ENCODE peak calls at places on chromosome 3, in seven cellular contexts. U is B cell; G is posterior vena cava; V is cardiac muscle cell; E is stimulated activated CD8-positive, alpha-beta memory T cell treated with anti-CD3 and anti-CD28 coated beads, Interleukin-7, amount 100 ng/mL, for 1 hour; A is body of pancreas; R is HTR-8/SVneo. Y is an unnamed sample.

GRCh38 chr3:176349706-176350105 is 847.6 kb downstream of the TBL1XR1 start:
- DNase-seq in A (no peak), U (no peak), R (no peak), V (no peak), G (no peak), E (no peak), Y (no peak)

GRCh38 chr3:111768076-111768475 is 91.0 kb upstream of the PHLDB2 start:
- DNase-seq in V (no peak), R (no peak), A (no peak), U (no peak), G (no peak), E (no peak), Y (no peak)

GRCh38 chr3:68059628-68060027 is 405.2 kb upstream of the SUCLG2 start:
- DNase-seq in R (no peak), G (no peak), U (no peak), E (no peak), V (no peak), A (no peak), Y (no peak)

GRCh38 chr3:17974206-17974841 is 231.9 kb upstream of the TBC1D5 start:
- DNase-seq in A (no peak), R (no peak), G (no peak), V (no peak), E (no peak), U (no peak), Y (no peak)

GRCh38 chr3:184466413-184466960 is 86.6 kb downstream of the CHRD start:
- DNase-seq in E (no peak), R (no peak), G (no peak), A (peak; percentile 12), U (peak; percentile 22), V (peak; percentile 38), Y (no peak)

GRCh38 chr3:130576571-130577266 is 59.7 kb downstream of the COL6A6 start:
- DNase-seq in R (no peak), G (no peak), A (no peak), E (no peak), U (no peak), V (no peak), Y (peak; percentile 70)

GRCh38 chr3:27985369-27986035 is 255.9 kb upstream of the CMC1 start:
- DNase-seq in G (no peak), R (no peak), U (no peak), A (no peak), E (no peak), V (no peak), Y (peak; percentile 50)

GRCh38 chr3:157533298-157533870 is 30.2 kb upstream of the VEPH1 start:
- DNase-seq in V (no peak), R (peak; percentile 18), G (no peak), A (no peak), U (no peak), E (no peak), Y (peak; percentile 90)

GRCh38 chr3:18562364-18563154 is 137.4 kb upstream of the SATB1 start:
- DNase-seq in G (no peak), R (no peak), V (no peak), E (no peak), U (no peak), A (no peak), Y (no peak)

GRCh38 chr3:38227989-38228388 is 37.6 kb upstream of the SLC22A13 start:
- DNase-seq in U (no peak), A (no peak), V (no peak), R (peak; percentile 38), G (no peak), E (no peak), Y (peak; percentile 80)

GRCh38 chr3:178593786-178594185 is 57.5 kb downstream of the KCNMB2 start:
- DNase-seq in U (no peak), R (no peak), E (no peak), V (no peak), A (no peak), G (no peak), Y (no peak)

GRCh38 chr3:56795097-56795806 is 6.5 kb downstream of the ARHGEF3 start:
- DNase-seq in A (no peak), R (no peak), G (no peak), V (no peak), U (no peak), E (no peak), Y (no peak)

GRCh38 chr3:46662771-46663551 is 30.5 kb downstream of the ALS2CL start:
- DNase-seq in R (no peak), A (no peak), E (no peak), G (peak; percentile 84), U (no peak), V (peak; percentile 23), Y (peak; percentile 31)

GRCh38 chr3:156161172-156161571 is 40.8 kb downstream of the KCNAB1 start:
- DNase-seq in A (no peak), R (no peak), G (no peak), V (no peak), E (no peak), U (no peak), Y (peak; percentile 26)

GRCh38 chr3:109346770-109347295 is 9.5 kb upstream of the DPPA4 start:
- DNase-seq in A (no peak), G (no peak), U (no peak), R (no peak), E (no peak), V (no peak), Y (peak; percentile 73)

GRCh38 chr3:70064194-70064787 is 64.8 kb downstream of the SAMMSON start:
- DNase-seq in A (peak; percentile 20), U (peak; percentile 23), R (peak; percentile 8), E (no peak), G (no peak), V (peak; percentile 51), Y (peak; percentile 30)

GRCh38 chr3:16463914-16464313 is 49.6 kb downstream of the RFTN1 start:
- DNase-seq in R (no peak), G (no peak), U (no peak), V (no peak), A (no peak), E (no peak), Y (no peak)

GRCh38 chr3:81666502-81667121 is 94.8 kb downstream of the GBE1 start:
- DNase-seq in G (no peak), U (peak; percentile 11), E (no peak), R (peak; percentile 14), V (peak; percentile 21), A (no peak), Y (peak; percentile 13)

GRCh38 chr3:120798346-120798745 is 55.8 kb downstream of the GTF2E1 start:
- DNase-seq in R (no peak), E (no peak), V (no peak), U (no peak), A (no peak), G (no peak), Y (no peak)

GRCh38 chr3:96814581-96815567 is at the start of gene EPHA6:
- DNase-seq in U (peak; percentile 1), E (no peak), V (peak; percentile 15), R (peak; percentile 19), A (no peak), G (no peak), Y (no peak)

GRCh38 chr3:113639683-113640082 is 56.8 kb downstream of the USF3 start:
- DNase-seq in G (no peak), A (no peak), V (no peak), R (no peak), E (no peak), U (no peak), Y (no peak)

GRCh38 chr3:174423936-174424335 is 435.2 kb upstream of the NAALADL2 start:
- DNase-seq in U (no peak), V (no peak), A (no peak), R (no peak), G (no peak), E (no peak), Y (no peak)

GRCh38 chr3:122719273-122719921 is 38.8 kb downstream of the PARP14 start:
- DNase-seq in G (no peak), U (no peak), V (no peak), R (no peak), A (no peak), E (no peak), Y (no peak)